ENCODE peak calls at places on chromosome 14, in five cellular contexts. N, W, M, L and O are unnamed samples.

GRCh38 chr14:81433378-81433777 is 33.3 kb upstream of the STON2 start:
- DNase-seq in L (no peak), W (no peak), N (no peak), M (no peak), O (no peak)

GRCh38 chr14:69828372-69828771 is 31.3 kb upstream of the SLC10A1 start:
- DNase-seq in L (no peak), N (no peak), M (no peak), W (no peak), O (no peak)

GRCh38 chr14:61341275-61342210 is 20.2 kb downstream of the PRKCH start:
- DNase-seq in M (no peak), N (no peak), W (no peak), L (no peak), O (no peak)

GRCh38 chr14:85093631-85094330 is 436.2 kb upstream of the FLRT2 start:
- DNase-seq in M (no peak), W (no peak), N (no peak), L (no peak), O (no peak)

GRCh38 chr14:94322648-94323570 is at the start of gene SERPINA6:
- DNase-seq in W (no peak), M (no peak), L (no peak), N (no peak), O (peak; percentile 54)

GRCh38 chr14:99592933-99593753 is 10.9 kb downstream of the CCDC85C start:
- DNase-seq in W (no peak), N (no peak), M (no peak), L (no peak), O (no peak)

GRCh38 chr14:97916669-97917068 is 1119.5 kb downstream of the VRK1 start:
- DNase-seq in M (no peak), W (no peak), L (no peak), N (no peak), O (no peak)

GRCh38 chr14:99206053-99206452 is 65.9 kb downstream of the BCL11B start:
- DNase-seq in L (no peak), W (no peak), N (no peak), M (no peak), O (no peak)

GRCh38 chr14:65815127-65815526 is 402.6 kb downstream of the FUT8 start:
- DNase-seq in M (no peak), W (no peak), N (no peak), L (no peak), O (no peak)

GRCh38 chr14:69863083-69863482 is 16.1 kb upstream of the SMOC1 start:
- DNase-seq in W (no peak), L (no peak), N (no peak), M (no peak), O (no peak)

GRCh38 chr14:52025310-52025709 is 36.0 kb downstream of the RTRAF start:
- DNase-seq in W (no peak), L (no peak), M (no peak), N (no peak), O (no peak)

GRCh38 chr14:90508536-90509254 is 111.9 kb downstream of the CALM1 start:
- DNase-seq in L (no peak), N (no peak), M (no peak), W (no peak), O (no peak)

GRCh38 chr14:96349286-96350075 is 13.7 kb downstream of the ATG2B start:
- DNase-seq in M (no peak), N (no peak), W (no peak), L (no peak), O (no peak)

GRCh38 chr14:106694638-106695393 is 1168.4 kb downstream of the TMEM121 start:
- DNase-seq in M (peak; percentile 58), L (peak; percentile 17), N (peak; percentile 63), W (no peak), O (peak; percentile 44)

GRCh38 chr14:36454599-36455240 is 65.3 kb downstream of the NKX2-1 start:
- DNase-seq in W (no peak), M (no peak), N (no peak), L (peak; percentile 26), O (no peak)

GRCh38 chr14:78399316-78399889 is 229.2 kb downstream of the NRXN3 start:
- DNase-seq in W (no peak), N (no peak), L (no peak), M (no peak), O (no peak)

GRCh38 chr14:50339178-50339804 is 27.2 kb downstream of the DMAC2L start:
- DNase-seq in L (no peak), M (no peak), N (no peak), W (no peak), O (no peak)

GRCh38 chr14:20377171-20377570 is 33.7 kb downstream of the PARP2 start:
- DNase-seq in W (no peak), M (no peak), N (no peak), L (no peak), O (no peak)

GRCh38 chr14:57889245-57889644 is 23.4 kb upstream of the SLC35F4 start:
- DNase-seq in M (no peak), L (no peak), W (peak; percentile 15), N (no peak), O (no peak)

GRCh38 chr14:93090826-93091583 is 24.7 kb downstream of the ITPK1 start:
- DNase-seq in L (no peak), W (no peak), N (no peak), M (no peak), O (peak; percentile 78)

GRCh38 chr14:34436960-34437728 is 24.9 kb downstream of the SPTSSA start:
- DNase-seq in N (no peak), W (no peak), M (no peak), L (no peak), O (no peak)

GRCh38 chr14:80805136-80805535 is 136.4 kb downstream of the CEP128 start:
- DNase-seq in L (no peak), M (no peak), N (no peak), W (no peak), O (no peak)

GRCh38 chr14:97977711-97978261 is 1180.6 kb downstream of the VRK1 start:
- DNase-seq in N (peak; percentile 70), W (peak; percentile 50), M (peak; percentile 77), L (no peak), O (peak; percentile 86)

GRCh38 chr14:69574954-69575295 is 254 bp upstream of the CCDC177 start:
- DNase-seq in N (no peak), M (no peak), W (no peak), L (no peak), O (no peak)

GRCh38 chr14:50059773-50060629 is 56.4 kb downstream of the VCPKMT start:
- DNase-seq in L (no peak), N (no peak), W (no peak), M (no peak), O (no peak)

GRCh38 chr14:86675059-86675458 is 1145.1 kb downstream of the FLRT2 start:
- DNase-seq in L (no peak), M (no peak), N (no peak), W (no peak), O (no peak)

GRCh38 chr14:50812856-50813543 is 18.0 kb downstream of the NIN start:
- DNase-seq in W (no peak), L (no peak), M (no peak), N (no peak), O (no peak)

GRCh38 chr14:96852823-96853422 is 55.7 kb downstream of the VRK1 start:
- DNase-seq in W (no peak), M (no peak), L (peak; percentile 56), N (no peak), O (peak; percentile 18)

GRCh38 chr14:100317897-100318808 is 5.0 kb upstream of the SLC25A47 start:
- DNase-seq in N (peak; percentile 68), W (peak; percentile 23), M (peak; percentile 80), L (peak; percentile 63), O (no peak)

GRCh38 chr14:69154779-69155178 is 1.9 kb upstream of the DCAF5 start:
- DNase-seq in W (no peak), M (no peak), N (no peak), L (peak; percentile 74), O (peak; percentile 36)

GRCh38 chr14:103623883-103624482 is 5.0 kb upstream of the KLC1 start:
- DNase-seq in L (no peak), W (no peak), M (no peak), N (no peak), O (peak; percentile 86)